ENCODE peak calls at places on chromosomes 12 and 14, in seven cellular contexts. C is progenitor cell of endocrine pancreas; P is H4; Y is stimulated activated CD8-positive, alpha-beta memory T cell treated with anti-CD3 and anti-CD28 coated beads, Interleukin-4, amount 100 ng/mL, for 24 hours; D is fibroblast of the aortic adventitia; T is tibial nerve; N is testis. V is an unnamed sample.

GRCh38 chr14:81331229-81332026 is 68.7 kb downstream of the STON2 start:
- DNase-seq in C (no peak), P (no peak), Y (no peak), D (no peak), T (no peak), N (no peak), V (no peak)

GRCh38 chr14:85165091-85165490 is 364.9 kb upstream of the FLRT2 start:
- DNase-seq in C (no peak), P (no peak), Y (no peak), D (no peak), T (no peak), N (no peak), V (no peak)

GRCh38 chr12:74021937-74022336 is 515.7 kb upstream of the ATXN7L3B start:
- DNase-seq in C (peak), P (peak), Y (no peak), D (peak), T (no peak), N (peak), V (peak)

GRCh38 chr14:65696801-65697200 is 284.3 kb downstream of the FUT8 start:
- DNase-seq in C (no peak), P (no peak), Y (no peak), D (peak), T (no peak), N (no peak), V (no peak)

GRCh38 chr14:68628605-68629310 is 164.1 kb downstream of the ZFP36L1 start:
- DNase-seq in C (no peak), P (no peak), Y (no peak), D (no peak), T (no peak), N (no peak), V (no peak)

GRCh38 chr12:77816196-77816595 is 14.5 kb upstream of the NAV3 start:
- DNase-seq in C (no peak), P (no peak), Y (no peak), D (no peak), T (no peak), N (no peak), V (no peak)

GRCh38 chr14:41785696-41786095 is 179.0 kb downstream of the LRFN5 start:
- DNase-seq in C (no peak), P (peak), Y (no peak), D (no peak), T (no peak), N (no peak), V (no peak)

GRCh38 chr14:21860172-21860571 is 186.6 kb upstream of the OR4E1 start:
- DNase-seq in C (no peak), P (peak), Y (no peak), D (no peak), T (no peak), N (peak), V (no peak)

GRCh38 chr14:21528381-21529348 is 2.5 kb upstream of the SALL2 start:
- DNase-seq in C (no peak), P (no peak), Y (no peak), D (peak), T (no peak), N (no peak), V (no peak)

GRCh38 chr14:71714225-71714624 is 218.0 kb upstream of the RGS6 start:
- DNase-seq in C (no peak), P (no peak), Y (no peak), D (peak), T (no peak), N (no peak), V (no peak)

GRCh38 chr12:52631264-52631663 is 12.9 kb upstream of the KRT73 start:
- DNase-seq in C (no peak), P (no peak), Y (no peak), D (no peak), T (no peak), N (no peak), V (no peak)

V was measured in H54.